ENCODE peak calls at places on chromosomes 6 and 20, in eight cellular contexts. X is heart left ventricle, P is tibial nerve, W is IMR-90, A is adrenal gland, C is H1, O is Peyer's patch, K is sigmoid colon. L is an unnamed sample.

GRCh38 chr6:162621246-162621645 is 106.3 kb downstream of the PRKN start:
- DNase-seq in X (peak; percentile 31), P (no peak), W (no peak), A (peak; percentile 73), C (no peak), O (no peak), K (no peak), L (peak; percentile 11)

GRCh38 chr6:159117031-159117430 is 52.2 kb upstream of the FNDC1 start:
- DNase-seq in X (no peak), P (peak; percentile 34), W (peak; percentile 28), A (peak; percentile 86), C (no peak), O (no peak), K (peak; percentile 80), L (no peak)

GRCh38 chr6:25889877-25890853 is 16.1 kb upstream of the SLC17A3 start:
- DNase-seq in X (no peak), P (peak; percentile 22), W (peak; percentile 17), A (peak; percentile 61), C (no peak), O (no peak), K (no peak), L (no peak)

GRCh38 chr6:148203970-148204369 is 138.7 kb upstream of the SASH1 start:
- DNase-seq in X (no peak), P (no peak), W (peak; percentile 90), A (no peak), C (no peak), O (no peak), K (no peak), L (peak; percentile 21)

GRCh38 chr20:46084805-46085792 is 4.7 kb downstream of the NCOA5 start:
- DNase-seq in X (no peak), P (peak; percentile 40), W (peak; percentile 42), A (no peak), C (no peak), O (no peak), K (no peak), L (no peak)

GRCh38 chr20:59222239-59222981 is 58.8 kb downstream of the ZNF831 start:
- DNase-seq in X (peak; percentile 72), P (peak; percentile 80), W (peak; percentile 66), A (peak; percentile 81), C (peak; percentile 97), O (peak; percentile 88), K (peak; percentile 86), L (peak; percentile 79)

GRCh38 chr20:47660602-47660905 is 124.7 kb downstream of the SULF2 start:
- DNase-seq in X (no peak), P (no peak), W (no peak), A (no peak), C (no peak), O (no peak), K (no peak), L (no peak)

GRCh38 chr6:149934249-149935156 is 7.3 kb upstream of the ULBP2 start:
- DNase-seq in X (no peak), P (peak; percentile 87), W (peak; percentile 77), A (peak; percentile 89), C (peak; percentile 77), O (no peak), K (no peak), L (no peak)

GRCh38 chr20:60221593-60221992 is 263.4 kb downstream of the CDH26 start:
- DNase-seq in X (no peak), P (no peak), W (no peak), A (no peak), C (no peak), O (no peak), K (no peak), L (no peak)

GRCh38 chr6:14066782-14067406 is 50.7 kb upstream of the CD83 start:
- DNase-seq in X (no peak), P (peak; percentile 40), W (peak; percentile 80), A (peak; percentile 25), C (no peak), O (no peak), K (no peak), L (peak; percentile 33)

GRCh38 chr20:58075980-58076749 is 152.3 kb downstream of the ANKRD60 start:
- DNase-seq in X (no peak), P (no peak), W (no peak), A (peak; percentile 10), C (peak; percentile 14), O (no peak), K (no peak), L (no peak)

GRCh38 chr6:28634758-28635546 is 109.3 kb downstream of the GPX5 start:
- DNase-seq in X (peak; percentile 18), P (no peak), W (no peak), A (no peak), C (peak; percentile 71), O (no peak), K (no peak), L (no peak)

GRCh38 chr20:62105592-62105991 is 16.7 kb upstream of the LSM14B start:
- DNase-seq in X (no peak), P (no peak), W (no peak), A (no peak), C (no peak), O (no peak), K (no peak), L (no peak)

GRCh38 chr6:140226637-140227036 is 852.2 kb upstream of the CITED2 start:
- DNase-seq in X (no peak), P (no peak), W (no peak), A (no peak), C (no peak), O (no peak), K (no peak), L (no peak)

GRCh38 chr6:140393665-140394064 is 1019.2 kb upstream of the CITED2 start:
- DNase-seq in X (no peak), P (no peak), W (peak; percentile 82), A (no peak), C (no peak), O (no peak), K (no peak), L (no peak)

GRCh38 chr6:42782689-42783176 is 881 bp downstream of the BICRAL start:
- DNase-seq in X (peak; percentile 88), P (peak; percentile 72), W (peak; percentile 90), A (peak; percentile 80), C (peak; percentile 78), O (peak; percentile 84), K (peak; percentile 90), L (peak; percentile 82)
- TF ChIP-seq POLR2A in X (peak; percentile 70), P (peak; percentile 81), W (peak; percentile 79), A (peak; percentile 87), C (peak; percentile 83), O (peak; percentile 84), K (peak; percentile 78), L (no peak)

DNA sequence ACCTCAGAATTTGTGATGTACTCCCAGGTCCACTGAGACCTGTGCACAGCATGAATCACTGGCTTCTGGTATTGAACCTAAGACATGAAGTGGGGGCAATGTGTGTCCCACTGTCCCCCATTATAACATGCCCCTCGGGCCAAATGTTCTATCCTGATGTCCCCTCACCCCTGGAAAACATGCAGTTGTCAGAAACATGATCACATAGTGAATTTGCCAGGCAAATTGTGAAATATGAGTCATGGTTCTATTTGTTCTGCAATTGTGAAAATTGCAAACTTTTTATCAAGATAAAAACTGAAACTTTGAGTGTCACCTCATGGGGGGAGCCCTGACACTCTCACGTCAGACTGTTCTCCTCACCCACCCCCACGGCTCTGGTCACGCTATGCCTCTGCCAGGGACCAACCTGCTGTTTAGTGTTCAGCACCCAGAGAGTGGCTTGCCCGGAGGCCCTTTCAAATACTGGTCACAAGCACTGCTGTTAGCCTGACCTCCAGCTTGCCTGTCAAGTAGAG is 305.3 kb downstream of the CLIC5 start:
- DNase-seq in X (no peak), P (no peak), W (peak; percentile 23), A (no peak), C (no peak), O (no peak), K (no peak), L (no peak)
- TF ChIP-seq POLR2A in X (no peak), P (no peak), W (no peak), A (no peak), C (no peak), O (no peak), K (no peak), L (no peak)

GRCh38 chr6:40586800-40587201 is 363 bp downstream of the LRFN2 start:
- DNase-seq in X (no peak), P (no peak), W (no peak), A (peak; percentile 23), C (peak; percentile 52), O (no peak), K (no peak), L (no peak)

GRCh38 chr6:40588480-40588879 is 1.3 kb upstream of the LRFN2 start:
- DNase-seq in X (no peak), P (no peak), W (no peak), A (no peak), C (no peak), O (no peak), K (no peak), L (no peak)

GRCh38 chr6:40586369-40586768 is 795 bp downstream of the LRFN2 start:
- DNase-seq in X (no peak), P (no peak), W (no peak), A (no peak), C (peak; percentile 67), O (no peak), K (no peak), L (no peak)

GRCh38 chr6:40588070-40588384 is 863 bp upstream of the LRFN2 start:
- DNase-seq in X (no peak), P (no peak), W (no peak), A (no peak), C (no peak), O (no peak), K (no peak), L (no peak)

DNA sequence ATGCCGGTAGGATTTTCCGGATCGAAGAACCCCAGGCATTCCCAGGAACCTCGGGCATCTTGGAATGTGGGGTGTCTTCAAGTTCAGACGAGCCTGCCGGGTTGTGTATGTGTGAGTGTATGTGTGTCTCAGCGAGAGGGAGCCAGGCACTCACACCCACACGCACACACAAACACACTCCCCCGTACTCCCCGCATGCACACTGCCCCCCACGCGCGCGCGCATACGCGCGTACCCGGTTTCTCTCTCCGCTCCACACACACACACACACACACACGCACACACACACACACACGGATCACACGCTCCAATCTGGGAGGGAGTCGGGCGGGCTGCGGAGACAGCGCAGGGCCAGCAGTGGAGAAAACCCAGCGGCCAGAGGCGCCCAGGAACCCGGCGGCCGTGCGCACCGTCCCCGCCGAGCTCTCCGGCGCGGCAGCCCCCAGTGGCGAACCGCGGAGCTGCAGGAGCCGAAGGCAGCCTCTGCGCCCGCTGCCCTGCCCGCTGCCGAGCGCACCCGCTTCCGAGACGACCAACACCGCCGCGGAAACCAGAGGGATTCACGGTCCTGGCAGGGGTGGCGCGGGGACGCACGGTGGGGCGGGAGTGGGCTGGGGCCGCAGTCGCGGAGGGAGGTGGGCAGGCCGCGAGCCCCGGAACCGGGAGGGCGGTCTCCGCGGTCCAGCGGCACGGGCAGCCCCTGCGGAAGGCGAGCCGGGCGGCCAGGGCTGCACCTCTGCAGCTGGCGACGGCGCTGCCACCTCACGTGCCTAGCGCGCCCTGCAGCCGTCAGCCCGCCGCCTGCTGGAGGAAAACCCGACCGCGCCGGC is at the start of gene LRFN2:
- DNase-seq in X (peak; percentile 61), P (peak; percentile 30), W (peak; percentile 53), A (peak; percentile 72), C (peak; percentile 93), O (peak; percentile 84), K (peak; percentile 68), L (no peak)
- TF ChIP-seq POLR2A in X (no peak), P (no peak), W (no peak), A (no peak), C (no peak), O (no peak), K (no peak), L (no peak)

DNA sequence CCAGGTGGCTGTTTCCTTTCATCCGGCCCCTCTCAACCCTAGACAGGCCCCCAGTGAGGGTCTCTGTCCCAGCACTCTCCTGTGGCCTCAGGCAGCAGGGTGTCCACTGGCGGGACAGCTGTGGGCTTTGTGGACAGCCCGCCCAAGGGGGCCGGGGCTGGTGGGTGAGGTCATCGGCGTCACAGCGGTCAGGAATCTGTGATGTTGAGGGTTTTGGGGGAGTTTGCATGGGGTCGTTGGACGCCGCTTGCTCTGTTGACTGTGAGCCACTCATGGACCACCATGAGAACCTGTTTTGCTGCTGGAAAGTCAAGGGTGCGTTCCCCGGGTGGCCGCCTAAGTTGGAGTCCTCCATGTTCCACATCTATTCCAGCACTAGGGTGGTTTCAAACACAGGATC is 146.4 kb downstream of the DTNBP1 start:
- DNase-seq in X (no peak), P (no peak), W (no peak), A (no peak), C (no peak), O (no peak), K (no peak), L (no peak)
- TF ChIP-seq POLR2A in X (no peak), P (no peak), W (no peak), A (no peak), C (no peak), O (no peak), K (no peak), L (no peak)